ENCODE peak calls at places on chromosomes 12 and 14, in ten cellular contexts. K is left ventricle myocardium inferior; G is stomach; L is small intestine; B is uterus; J is suprapubic skin; Y is aorta; E is CD4-positive, CD25-positive, alpha-beta regulatory T cell; U is neural progenitor cell; T is pancreas. C is an unnamed sample.

GRCh38 chr12:108374596-108375320 is 35.6 kb upstream of the CMKLR1 start:
- DNase-seq in J (no peak), T (no peak), K (no peak), Y (no peak), B (no peak), E (no peak), L (no peak), U (no peak), G (no peak), C (no peak)

GRCh38 chr14:54822685-54823084 is 79.9 kb downstream of the GCH1 start:
- DNase-seq in B (no peak), L (peak; percentile 20), U (no peak), Y (no peak), T (no peak), J (no peak), K (no peak), E (no peak), G (no peak), C (no peak)

GRCh38 chr12:94498073-94498472 is 38.4 kb upstream of the CEP83 start:
- DNase-seq in U (no peak), B (no peak), T (no peak), J (no peak), G (no peak), E (peak; percentile 10), K (no peak), Y (no peak), L (no peak), C (no peak)

GRCh38 chr12:10849425-10849878 is at the start of gene PRR4:
- DNase-seq in J (no peak), B (no peak), K (no peak), U (no peak), G (no peak), L (peak; percentile 10), T (no peak), Y (no peak), E (peak; percentile 67), C (no peak)

GRCh38 chr14:50320279-50320678 is 8.2 kb downstream of the DMAC2L start:
- DNase-seq in Y (no peak), G (no peak), J (no peak), K (no peak), T (no peak), E (no peak), L (peak; percentile 58), B (no peak), U (no peak), C (no peak)

GRCh38 chr14:29039171-29039570 is 272.6 kb downstream of the FOXG1 start:
- DNase-seq in Y (no peak), K (no peak), U (no peak), E (no peak), J (no peak), G (no peak), L (no peak), T (no peak), B (no peak), C (no peak)

GRCh38 chr12:50188875-50189575 is 21.9 kb upstream of the CERS5 start:
- DNase-seq in E (peak; percentile 74), L (peak; percentile 76), G (no peak), T (no peak), U (no peak), J (no peak), K (no peak), B (no peak), Y (no peak), C (peak; percentile 59)

GRCh38 chr12:113329791-113330417 is 5.0 kb downstream of the SLC8B1 start:
- DNase-seq in U (no peak), G (no peak), E (no peak), K (no peak), B (no peak), Y (no peak), L (no peak), J (no peak), T (no peak), C (no peak)

GRCh38 chr12:6644903-6645302 is 2.3 kb downstream of the ACRBP start:
- DNase-seq in L (peak; percentile 48), E (no peak), T (no peak), J (no peak), K (no peak), B (peak; percentile 45), G (no peak), Y (peak; percentile 57), U (peak; percentile 57), C (peak; percentile 49)

GRCh38 chr12:84763112-84763511 is 149.5 kb downstream of the SLC6A15 start:
- DNase-seq in J (no peak), L (no peak), K (no peak), U (no peak), B (no peak), G (no peak), Y (peak; percentile 29), T (no peak), E (no peak), C (no peak)

GRCh38 chr12:65962921-65963883 is 138.9 kb downstream of the HMGA2 start:
- DNase-seq in E (peak; percentile 9), L (peak; percentile 9), J (no peak), Y (peak; percentile 49), U (peak; percentile 45), T (no peak), B (no peak), K (no peak), G (no peak), C (peak; percentile 41)

GRCh38 chr14:36773136-36773540 is 111.5 kb downstream of the PAX9 start:
- DNase-seq in U (no peak), G (no peak), Y (no peak), E (no peak), J (no peak), B (no peak), K (no peak), L (no peak), T (no peak), C (no peak)

GRCh38 chr12:92216092-92216491 is 70.4 kb upstream of the BTG1 start:
- DNase-seq in L (no peak), U (no peak), Y (no peak), G (no peak), E (no peak), K (no peak), T (no peak), J (no peak), B (no peak), C (no peak)

GRCh38 chr14:69320581-69321365 is 60.8 kb downstream of the GALNT16 start:
- DNase-seq in K (no peak), L (no peak), B (peak; percentile 8), Y (no peak), G (no peak), J (peak; percentile 38), T (no peak), U (no peak), E (no peak), C (no peak)

DNA sequence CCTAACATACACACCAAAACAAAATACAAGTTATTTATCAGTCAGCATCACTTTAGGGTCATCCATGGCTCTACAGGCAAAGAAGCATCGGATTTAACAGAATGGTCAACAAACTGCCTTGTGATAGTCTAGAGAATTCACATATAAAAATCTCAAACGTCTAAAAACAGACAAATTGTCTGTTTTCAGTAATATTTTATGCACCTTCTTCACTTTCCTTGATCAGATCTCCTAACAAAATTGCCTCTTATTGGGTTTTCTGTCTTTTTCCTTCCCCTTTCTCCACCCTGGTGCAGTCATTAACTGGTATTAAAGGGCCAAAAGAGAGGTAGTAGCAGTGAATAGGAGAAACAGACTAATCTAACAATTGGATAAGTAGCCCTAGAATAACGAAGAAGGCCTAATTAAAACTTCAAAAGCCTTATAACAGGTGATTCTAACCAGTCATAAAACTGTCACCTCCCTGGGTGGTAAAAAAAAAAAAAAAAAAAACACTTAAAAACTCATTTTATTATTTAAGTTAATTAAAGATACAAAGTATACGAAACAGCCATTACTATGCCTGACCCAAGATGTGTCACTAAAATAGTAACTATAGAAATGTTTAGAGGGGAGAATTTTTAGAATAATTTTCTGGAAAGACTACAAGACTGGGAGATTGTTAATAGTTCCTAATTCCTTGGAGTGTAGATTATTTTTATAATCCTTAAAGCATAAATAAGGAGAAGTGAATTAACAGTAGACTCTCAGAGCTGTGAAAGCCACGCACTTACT is 1.5 kb downstream of the KIF21A start:
- DNase-seq in J (no peak), T (no peak), Y (no peak), G (no peak), K (no peak), L (no peak), E (no peak), B (no peak), U (no peak), C (no peak)
- H3K4me3 ChIP-seq in J (peak overlapping the region; percentile 85), T (peak overlapping the region; percentile 98), Y (no peak overlapping the region), G (peak overlapping the region; percentile 84), K (peak overlapping the region; percentile 84), L (peak overlapping the region; percentile 99), E (peak overlapping the region; percentile 60), B (peak overlapping the region; percentile 89), U (peak overlapping the region; percentile 94), C (peak overlapping the region; percentile 84)

GRCh38 chr14:63951025-63951424 is 98.2 kb downstream of the SYNE2 start:
- DNase-seq in K (no peak), L (no peak), J (no peak), Y (no peak), T (no peak), B (no peak), E (no peak), G (no peak), U (no peak), C (no peak)
- H3K36me3 ChIP-seq in K (peaks cover 46% of the 10 kb centered on the region), L (no peaks in the 10 kb centered on the region), J (peaks cover 47% of the 10 kb centered on the region), Y (no peaks in the 10 kb centered on the region), T (no peaks in the 10 kb centered on the region), B (no peaks in the 10 kb centered on the region), E (peaks cover 79% of the 10 kb centered on the region), G (peaks cover 45% of the 10 kb centered on the region), U (peaks cover 1% of the 10 kb centered on the region), C (no peaks in the 10 kb centered on the region)

DNA sequence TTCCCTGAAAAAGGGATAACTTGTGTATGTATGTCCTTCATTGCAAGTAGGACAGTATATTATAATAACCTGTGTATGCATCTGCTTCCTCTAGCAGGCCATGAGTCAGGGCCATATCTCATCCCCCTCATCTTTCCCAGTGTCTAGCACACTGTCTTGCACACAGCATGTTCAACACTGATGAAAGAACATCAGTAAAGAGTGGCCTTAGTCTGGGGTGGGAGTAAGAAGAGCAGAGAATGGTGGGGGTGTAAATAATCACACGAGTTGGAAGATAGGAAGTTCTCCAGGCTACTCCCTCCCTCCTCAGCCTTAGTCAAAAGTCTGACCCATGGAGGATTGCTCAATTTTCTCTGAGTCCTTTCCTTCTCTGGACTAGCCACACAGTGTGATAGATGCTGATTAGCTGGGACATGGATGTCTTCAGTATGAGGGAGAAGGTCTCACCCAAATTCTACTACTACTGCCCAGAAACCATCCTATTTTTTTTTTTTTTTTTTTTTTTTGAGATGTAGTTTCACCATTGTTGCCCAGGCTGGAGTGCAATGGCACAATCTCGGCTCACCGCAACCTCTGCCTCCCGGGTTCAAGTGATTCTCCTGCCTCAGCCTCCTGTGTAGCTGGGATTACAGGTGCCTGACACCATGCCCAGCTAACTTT is 14.6 kb upstream of the SP1 start:
- DNase-seq in T (no peak), Y (peak; percentile 19), K (no peak), B (no peak), E (no peak), L (no peak), G (no peak), U (no peak), J (no peak), C (no peak)
- H3K27ac ChIP-seq in T (peak overlapping the region; percentile 68), Y (no peak overlapping the region), K (peak overlapping the region; percentile 27), B (peak overlapping the region; percentile 78), E (no peak overlapping the region), L (no peak overlapping the region), G (peak overlapping the region; percentile 52), U (no peak overlapping the region), J (peak overlapping the region; percentile 1), C (peak overlapping the region; percentile 51)

GRCh38 chr12:60594035-60594711 is 998.3 kb downstream of the SLC16A7 start:
- DNase-seq in G (no peak), B (no peak), U (no peak), J (no peak), T (no peak), L (no peak), E (no peak), Y (no peak), K (no peak), C (no peak)
- H3K4me3 ChIP-seq in G (no peak overlapping the region), B (no peak overlapping the region), U (no peak overlapping the region), J (no peak overlapping the region), T (no peak overlapping the region), L (no peak overlapping the region), E (no peak overlapping the region), Y (no peak overlapping the region), K (no peak overlapping the region), C (no peak overlapping the region)

C was measured in colonic mucosa.